ENCODE peak calls at places on chromosome 1, in nine cellular contexts. N, G, K, J, P, D, X, U and T are unnamed samples.

GRCh38 chr1:75034376-75034775 is 99.8 kb upstream of the LHX8 start:
- DNase-seq in N (no peak), G (no peak), K (no peak), J (peak; percentile 50), P (peak; percentile 1), D (peak; percentile 1), X (peak; percentile 60), U (no peak), T (no peak)

GRCh38 chr1:160079448-160079847 is 1.9 kb upstream of the KCNJ9 start:
- DNase-seq in N (no peak), G (no peak), K (no peak), J (no peak), P (no peak), D (no peak), X (no peak), U (no peak), T (no peak)

GRCh38 chr1:67803380-67804279 is 29.6 kb downstream of the GNG12 start:
- DNase-seq in N (no peak), G (no peak), K (no peak), J (no peak), P (no peak), D (peak; percentile 89), X (no peak), U (no peak), T (no peak)

GRCh38 chr1:228799929-228800328 is 64.7 kb downstream of the RHOU start:
- DNase-seq in N (no peak), G (no peak), K (no peak), J (no peak), P (no peak), D (no peak), X (no peak), U (peak; percentile 55), T (no peak)

GRCh38 chr1:89311757-89312156 is 39.1 kb upstream of the GBP5 start:
- DNase-seq in N (no peak), G (no peak), K (no peak), J (peak; percentile 42), P (peak; percentile 15), D (peak; percentile 42), X (no peak), U (peak; percentile 83), T (no peak)

GRCh38 chr1:225539069-225539468 is 111.2 kb upstream of the LBR start:
- DNase-seq in N (no peak), G (no peak), K (no peak), J (no peak), P (no peak), D (peak; percentile 62), X (no peak), U (no peak), T (no peak)

GRCh38 chr1:36390411-36390810 is 4.7 kb upstream of the STK40 start:
- DNase-seq in N (no peak), G (no peak), K (no peak), J (no peak), P (no peak), D (no peak), X (no peak), U (no peak), T (no peak)

GRCh38 chr1:2199042-2199810 is 4.7 kb upstream of the FAAP20 start:
- DNase-seq in N (peak; percentile 93), G (peak; percentile 74), K (peak; percentile 83), J (peak; percentile 74), P (no peak), D (peak; percentile 87), X (peak; percentile 86), U (no peak), T (peak; percentile 90)